ENCODE peak calls at places on chromosomes 11 and 22, in nine cellular contexts. O, E, M, F, Q, C, V, T and Y are unnamed samples. For H3K36me3, the result is how much of the 10 kb centered on the place peaks cover.

GRCh38 chr11:21489735-21490134 is 703.1 kb upstream of the ANO5 start:
- DNase-seq in O (no peak), E (no peak), M (no peak), F (no peak), Q (no peak), C (no peak), V (no peak), T (no peak), Y (no peak)

GRCh38 chr22:35401863-35402262 is 1.9 kb downstream of the MCM5 start:
- DNase-seq in O (no peak), E (no peak), M (no peak), F (no peak), Q (no peak), C (no peak), V (no peak), T (no peak), Y (no peak)

GRCh38 chr11:104705475-104706195 is 192.6 kb downstream of the CASP12 start:
- DNase-seq in O (no peak), E (peak), M (peak), F (no peak), Q (peak), C (peak), V (peak), T (no peak), Y (no peak)

GRCh38 chr22:30893434-30894370 is 74.9 kb downstream of the MORC2 start:
- DNase-seq in O (no peak), E (peak), M (no peak), F (no peak), Q (no peak), C (peak), V (no peak), T (peak), Y (no peak)

GRCh38 chr22:49632199-49633009 is 195.3 kb downstream of the BRD1 start:
- DNase-seq in O (no peak), E (peak), M (peak), F (peak), Q (peak), C (peak), V (no peak), T (peak), Y (peak)

GRCh38 chr11:134207538-134208239 is 16.1 kb downstream of the NCAPD3 start:
- DNase-seq in O (no peak), E (peak), M (peak), F (no peak), Q (no peak), C (peak), V (no peak), T (no peak), Y (peak)

GRCh38 chr11:61955416-61956135 is 5.4 kb downstream of the BEST1 start:
- DNase-seq in O (no peak), E (no peak), M (no peak), F (no peak), Q (no peak), C (peak), V (peak), T (peak), Y (peak)

GRCh38 chr11:66586136-66586535 is 6.7 kb downstream of the CCDC87 start:
- DNase-seq in O (no peak), E (no peak), M (no peak), F (no peak), Q (no peak), C (no peak), V (no peak), T (no peak), Y (no peak)

GRCh38 chr11:129283141-129283540 is 91.0 kb upstream of the ARHGAP32 start:
- DNase-seq in O (no peak), E (no peak), M (no peak), F (peak), Q (no peak), C (peak), V (no peak), T (no peak), Y (no peak)

GRCh38 chr22:21015051-21016006 is at the start of gene P2RX6:
- DNase-seq in O (no peak), E (no peak), M (no peak), F (no peak), Q (no peak), C (no peak), V (no peak), T (peak), Y (no peak)

GRCh38 chr11:15742626-15743243 is 613.6 kb downstream of the SOX6 start:
- DNase-seq in O (no peak), E (no peak), M (peak), F (no peak), Q (no peak), C (no peak), V (no peak), T (no peak), Y (no peak)

GRCh38 chr11:116504541-116505149 is 268.1 kb downstream of the BUD13 start:
- DNase-seq in O (no peak), E (no peak), M (no peak), F (no peak), Q (no peak), C (no peak), V (no peak), T (no peak), Y (no peak)

GRCh38 chr11:40183073-40184064 is 1276.1 kb downstream of the LRRC4C start:
- DNase-seq in O (no peak), E (no peak), M (no peak), F (no peak), Q (no peak), C (no peak), V (no peak), T (no peak), Y (no peak)

GRCh38 chr11:103091441-103091809 is 535 bp downstream of the DCUN1D5 start:
- DNase-seq in O (peak), E (peak), M (peak), F (no peak), Q (peak), C (peak), V (peak), T (peak), Y (no peak)

GRCh38 chr11:120780239-120780638 is 243.7 kb upstream of the TBCEL start:
- DNase-seq in O (no peak), E (no peak), M (no peak), F (no peak), Q (no peak), C (no peak), V (no peak), T (no peak), Y (no peak)

GRCh38 chr11:74935285-74935684 is 13.6 kb downstream of the XRRA1 start:
- DNase-seq in O (no peak), E (no peak), M (no peak), F (no peak), Q (no peak), C (no peak), V (no peak), T (no peak), Y (no peak)
- H3K36me3 ChIP-seq in O (under half), E (under half), M (under half), F (under half), Q (under half), C (under half), V (under half), T (under half), Y (under half)

GRCh38 chr11:44548032-44548695 is 17.3 kb upstream of the CD82 start:
- DNase-seq in O (no peak), E (no peak), M (no peak), F (no peak), Q (no peak), C (no peak), V (no peak), T (no peak), Y (no peak)
- H3K27ac ChIP-seq in O (no peak), E (no peak), M (no peak), F (no peak), Q (no peak), C (no peak), V (no peak), T (no peak), Y (no peak)

DNA sequence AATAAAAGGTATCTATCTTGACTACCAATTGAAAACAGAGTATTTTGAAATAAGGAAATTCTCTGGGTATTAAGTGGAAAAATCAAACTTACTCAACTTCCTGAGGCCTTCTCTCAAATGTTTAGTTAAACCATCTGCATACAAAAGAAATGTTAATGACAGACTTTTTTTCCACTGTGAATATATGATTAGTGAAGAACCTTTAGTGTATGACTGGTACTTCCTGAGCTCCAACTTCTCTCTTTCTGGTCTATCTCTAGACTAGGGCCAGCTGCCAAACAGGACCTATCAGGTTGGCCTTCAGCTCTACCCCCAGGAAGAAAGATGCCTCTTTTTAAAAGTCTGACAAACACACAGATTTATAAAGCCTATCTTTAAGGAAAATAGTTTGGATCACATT is 68.8 kb upstream of the SCUBE2 start:
- DNase-seq in O (no peak), E (no peak), M (no peak), F (no peak), Q (no peak), C (no peak), V (no peak), T (no peak), Y (no peak)
- H3K36me3 ChIP-seq in O (under half), E (under half), M (under half), F (under half), Q (under half), C (under half), V (under half), T (under half), Y (under half)

GRCh38 chr11:75346912-75347647 is 4.4 kb downstream of the ARRB1 start:
- DNase-seq in O (no peak), E (no peak), M (peak), F (no peak), Q (no peak), C (no peak), V (peak), T (peak), Y (peak)
- H3K27ac ChIP-seq in O (peak), E (peak), M (peak), F (no peak), Q (peak), C (peak), V (peak), T (no peak), Y (peak)

GRCh38 chr11:904380-904779 is 6.2 kb downstream of the CHID1 start:
- DNase-seq in O (no peak), E (no peak), M (no peak), F (no peak), Q (no peak), C (no peak), V (no peak), T (no peak), Y (no peak)
- H3K36me3 ChIP-seq in O (under half), E (under half), M (under half), F (under half), Q (under half), C (under half), V (under half), T (under half), Y (under half)

GRCh38 chr22:38292694-38293093 is 19.9 kb upstream of the TMEM184B start:
- DNase-seq in O (no peak), E (no peak), M (no peak), F (no peak), Q (no peak), C (no peak), V (no peak), T (no peak), Y (no peak)
- H3K27ac ChIP-seq in O (peak), E (peak), M (peak), F (no peak), Q (no peak), C (peak), V (peak), T (no peak), Y (no peak)